ENCODE peak calls at places on chromosomes 13 and 19, in five cellular contexts. G, W, R, U and I are unnamed samples.

GRCh38 chr19:30092721-30093569 is 150.9 kb downstream of the URI1 start:
- DNase-seq in G (no peak), W (no peak), R (no peak), U (no peak), I (no peak)

GRCh38 chr13:110874508-110874960 is 40.3 kb downstream of the ANKRD10 start:
- DNase-seq in G (peak), W (peak), R (peak), U (peak), I (peak)

GRCh38 chr13:33205224-33205623 is 80.3 kb downstream of the STARD13 start:
- DNase-seq in G (no peak), W (no peak), R (no peak), U (no peak), I (no peak)

GRCh38 chr13:32026619-32027018 is 5.0 kb upstream of the FRY start:
- DNase-seq in G (no peak), W (no peak), R (no peak), U (no peak), I (no peak)

GRCh38 chr13:42653694-42654093 is 79.7 kb downstream of the TNFSF11 start:
- DNase-seq in G (no peak), W (no peak), R (no peak), U (no peak), I (no peak)

GRCh38 chr19:1602091-1602707 is 3.1 kb downstream of the UQCR11 start:
- DNase-seq in G (no peak), W (no peak), R (no peak), U (no peak), I (no peak)

GRCh38 chr19:14027856-14028450 is at the start of gene RLN3:
- DNase-seq in G (no peak), W (no peak), R (no peak), U (no peak), I (no peak)

GRCh38 chr13:26663801-26664200 is 96.8 kb downstream of the GPR12 start:
- DNase-seq in G (no peak), W (no peak), R (no peak), U (no peak), I (no peak)

GRCh38 chr19:50537769-50538230 is 24.1 kb upstream of the ASPDH start:
- DNase-seq in G (peak), W (peak), R (peak), U (peak), I (peak)

GRCh38 chr19:7152568-7152967 is 83.1 kb downstream of the ZNF557 start:
- DNase-seq in G (no peak), W (no peak), R (no peak), U (no peak), I (no peak)

GRCh38 chr13:109146912-109147624 is 517.7 kb downstream of the MYO16 start:
- DNase-seq in G (peak), W (no peak), R (no peak), U (no peak), I (peak)

GRCh38 chr13:62653371-62653770 is 1237.7 kb upstream of the PCDH20 start:
- DNase-seq in G (no peak), W (no peak), R (no peak), U (no peak), I (no peak)

GRCh38 chr13:72643339-72643989 is 84.0 kb downstream of the MZT1 start:
- DNase-seq in G (peak), W (peak), R (peak), U (no peak), I (no peak)

GRCh38 chr13:102680842-102681725 is 13.8 kb downstream of the METTL21C start:
- DNase-seq in G (no peak), W (no peak), R (no peak), U (no peak), I (no peak)

GRCh38 chr13:29081036-29081435 is 260.9 kb downstream of the MTUS2 start:
- DNase-seq in G (no peak), W (peak), R (no peak), U (peak), I (no peak)

GRCh38 chr19:39409886-39410619 is 2.4 kb upstream of the PLEKHG2 start:
- DNase-seq in G (no peak), W (no peak), R (no peak), U (peak), I (no peak)

GRCh38 chr13:50712469-50712868 is 131.0 kb downstream of the DLEU7 start:
- DNase-seq in G (no peak), W (no peak), R (no peak), U (no peak), I (no peak)

GRCh38 chr13:103431880-103432279 is 365.7 kb upstream of the SLC10A2 start:
- DNase-seq in G (no peak), W (no peak), R (no peak), U (no peak), I (no peak)

GRCh38 chr13:23678768-23679167 is 108.6 kb downstream of the TNFRSF19 start:
- DNase-seq in G (no peak), W (no peak), R (no peak), U (no peak), I (no peak)

GRCh38 chr13:37406031-37406430 is 192.5 kb downstream of the POSTN start:
- DNase-seq in G (no peak), W (no peak), R (no peak), U (no peak), I (no peak)

GRCh38 chr19:294341-294818 is 3.2 kb upstream of the PLPP2 start:
- DNase-seq in G (peak), W (peak), R (no peak), U (no peak), I (no peak)

GRCh38 chr13:63696055-63696454 is 2280.4 kb upstream of the PCDH20 start:
- DNase-seq in G (peak), W (no peak), R (no peak), U (no peak), I (peak)

GRCh38 chr19:49823472-49823871 is 5.4 kb downstream of the MED25 start:
- DNase-seq in G (no peak), W (no peak), R (no peak), U (no peak), I (no peak)